ENCODE peak calls at places on chromosomes 7 and 10, in ten cellular contexts. F is cardiac muscle cell, V is H9, P is fibroblast of lung, M is transverse colon, K is body of pancreas, C is mammary epithelial cell, N is tibial artery, S is SK-N-SH, I is OCI-LY7. Q is an unnamed sample.

GRCh38 chr10:78433722-78434535 is 400.3 kb downstream of the RPS24 start:
- DNase-seq in F (no peak), V (no peak), P (no peak), M (no peak), K (peak; percentile 66), C (no peak), N (no peak), S (peak; percentile 82), I (peak; percentile 33), Q (no peak)

GRCh38 chr7:56092789-56093531 is at the start of gene PHKG1:
- DNase-seq in F (peak; percentile 22), V (peak; percentile 48), P (peak; percentile 91), M (peak; percentile 67), K (peak; percentile 88), C (peak; percentile 42), N (peak; percentile 71), S (peak; percentile 74), I (no peak), Q (peak; percentile 82)

GRCh38 chr7:19587291-19587690 is 121.5 kb downstream of the POLR1F start:
- DNase-seq in F (peak; percentile 4), V (peak; percentile 36), P (no peak), M (no peak), K (no peak), C (no peak), N (no peak), S (no peak), I (no peak), Q (peak; percentile 32)

GRCh38 chr10:88070080-88070880 is 206.9 kb downstream of the PTEN start:
- DNase-seq in F (no peak), V (no peak), P (no peak), M (no peak), K (no peak), C (no peak), N (no peak), S (no peak), I (peak; percentile 71), Q (peak; percentile 16)

GRCh38 chr7:80370587-80370986 is 141.3 kb downstream of the GNAT3 start:
- DNase-seq in F (no peak), V (no peak), P (no peak), M (no peak), K (no peak), C (no peak), N (no peak), S (no peak), I (no peak), Q (no peak)

GRCh38 chr10:1610986-1611770 is 126.1 kb downstream of the ADARB2 start:
- DNase-seq in F (no peak), V (peak; percentile 4), P (no peak), M (no peak), K (no peak), C (no peak), N (no peak), S (no peak), I (no peak), Q (no peak)

GRCh38 chr7:144513332-144513731 is 109.8 kb upstream of the NOBOX start:
- DNase-seq in F (peak; percentile 34), V (no peak), P (peak; percentile 3), M (no peak), K (no peak), C (no peak), N (no peak), S (no peak), I (no peak), Q (peak; percentile 15)

GRCh38 chr7:47088329-47089067 is 493.4 kb downstream of the TNS3 start:
- DNase-seq in F (peak; percentile 86), V (peak; percentile 69), P (peak; percentile 71), M (peak; percentile 27), K (peak; percentile 63), C (peak; percentile 31), N (peak; percentile 58), S (peak; percentile 77), I (peak; percentile 45), Q (peak; percentile 89)

GRCh38 chr7:83941300-83941699 is 253.3 kb downstream of the SEMA3A start:
- DNase-seq in F (no peak), V (no peak), P (no peak), M (no peak), K (no peak), C (no peak), N (no peak), S (no peak), I (no peak), Q (no peak)

GRCh38 chr7:1593091-1593866 is 23.4 kb upstream of the PSMG3 start:
- DNase-seq in F (no peak), V (peak; percentile 52), P (no peak), M (no peak), K (no peak), C (no peak), N (no peak), S (peak; percentile 78), I (peak; percentile 25), Q (no peak)

GRCh38 chr7:135282621-135283295 is 49.1 kb downstream of the STRA8 start:
- DNase-seq in F (no peak), V (no peak), P (no peak), M (no peak), K (no peak), C (peak; percentile 49), N (no peak), S (no peak), I (no peak), Q (no peak)

GRCh38 chr10:93272884-93273675 is 199.4 kb downstream of the CYP26A1 start:
- DNase-seq in F (no peak), V (peak; percentile 89), P (no peak), M (no peak), K (no peak), C (no peak), N (no peak), S (no peak), I (no peak), Q (no peak)

GRCh38 chr7:80816806-80817205 is 102.0 kb downstream of the SEMA3C start:
- DNase-seq in F (no peak), V (no peak), P (no peak), M (no peak), K (no peak), C (no peak), N (no peak), S (peak; percentile 45), I (no peak), Q (no peak)

GRCh38 chr10:131908151-131908550 is 7.3 kb downstream of the PPP2R2D start:
- DNase-seq in F (no peak), V (no peak), P (no peak), M (no peak), K (no peak), C (no peak), N (no peak), S (no peak), I (no peak), Q (no peak)

GRCh38 chr10:23405540-23405939 is 33.3 kb upstream of the OTUD1 start:
- DNase-seq in F (no peak), V (no peak), P (peak; percentile 80), M (no peak), K (no peak), C (no peak), N (no peak), S (no peak), I (no peak), Q (peak; percentile 64)

GRCh38 chr7:151251926-151252835 is 3.7 kb upstream of the SMARCD3 start:
- DNase-seq in F (peak; percentile 88), V (peak; percentile 64), P (peak; percentile 82), M (peak; percentile 54), K (peak; percentile 78), C (peak; percentile 29), N (peak; percentile 69), S (peak; percentile 100), I (no peak), Q (peak; percentile 84)

GRCh38 chr7:70710011-70710480 is 421.9 kb upstream of the GALNT17 start:
- DNase-seq in F (no peak), V (no peak), P (peak; percentile 72), M (no peak), K (no peak), C (peak; percentile 86), N (no peak), S (no peak), I (no peak), Q (peak; percentile 78)
- H3K4me1 ChIP-seq in F (peaks cover 42% of the 10 kb centered on the region), V (peaks cover 16% of the 10 kb centered on the region), P (peaks cover 7% of the 10 kb centered on the region), M (peaks cover 7% of the 10 kb centered on the region), K (peaks cover 32% of the 10 kb centered on the region), C (peaks cover 19% of the 10 kb centered on the region), N (no peaks in the 10 kb centered on the region), S (peaks cover 35% of the 10 kb centered on the region), I (no peaks in the 10 kb centered on the region), Q (peaks cover 22% of the 10 kb centered on the region)

DNA sequence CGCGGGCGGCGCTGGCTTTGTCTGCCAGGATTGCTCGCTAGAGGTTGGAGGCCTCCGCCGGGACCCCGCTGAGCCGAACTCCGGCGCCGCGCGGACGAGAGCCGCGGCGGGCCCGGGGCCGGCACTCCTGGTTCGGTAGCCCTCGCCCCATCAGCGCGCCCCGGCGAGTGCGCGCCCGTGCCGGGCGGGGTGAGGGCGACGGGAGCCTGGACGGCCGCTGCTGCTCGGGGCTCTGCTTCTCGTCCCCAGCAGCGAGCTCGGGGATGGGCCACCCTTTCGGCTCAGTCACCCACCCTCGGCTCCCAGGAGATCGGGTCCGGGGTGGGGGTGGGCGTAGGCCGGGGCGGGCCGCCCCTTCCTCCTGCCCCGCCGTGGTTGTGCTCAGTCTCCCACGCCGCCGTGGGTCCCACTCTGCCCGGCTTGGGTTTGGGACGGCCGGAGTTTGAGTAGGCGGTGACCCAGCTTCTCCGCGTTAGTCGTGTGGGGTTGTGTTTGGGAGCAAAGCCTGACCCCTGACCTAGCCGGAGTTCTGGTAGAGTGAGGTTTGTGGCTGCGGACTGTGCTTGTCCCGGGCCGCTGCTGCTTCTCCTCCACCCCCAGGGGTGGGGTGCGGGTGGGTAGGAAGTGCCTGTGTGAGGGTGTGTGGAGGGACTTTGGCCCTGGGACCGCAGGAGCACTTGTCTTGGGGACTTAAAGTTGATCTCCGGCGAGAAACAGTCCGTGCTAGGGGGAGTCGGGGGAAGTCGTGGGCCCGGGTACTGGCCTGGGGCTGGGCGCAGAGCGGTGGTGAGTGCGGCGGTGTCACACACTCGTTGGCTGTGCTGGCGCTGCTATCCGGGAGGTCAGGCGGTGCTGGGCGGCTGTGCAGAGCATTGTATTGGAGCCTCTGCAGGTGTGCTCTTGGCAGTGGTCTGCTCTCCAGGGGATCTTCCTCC is 683 bp downstream of the TSPAN14 start:
- DNase-seq in F (peak; percentile 69), V (peak; percentile 41), P (peak; percentile 35), M (peak; percentile 86), K (peak; percentile 75), C (peak; percentile 39), N (peak; percentile 50), S (peak; percentile 79), I (peak; percentile 52), Q (peak; percentile 43)
- H3K4me1 ChIP-seq in F (peaks cover 23% of the 10 kb centered on the region), V (peaks cover 13% of the 10 kb centered on the region), P (peaks cover 13% of the 10 kb centered on the region), M (peaks cover 48% of the 10 kb centered on the region), K (peaks cover 55% of the 10 kb centered on the region), C (peaks cover 52% of the 10 kb centered on the region), N (peaks cover 37% of the 10 kb centered on the region), S (peaks cover 46% of the 10 kb centered on the region), I (peaks cover 51% of the 10 kb centered on the region), Q (peaks cover 35% of the 10 kb centered on the region)

DNA sequence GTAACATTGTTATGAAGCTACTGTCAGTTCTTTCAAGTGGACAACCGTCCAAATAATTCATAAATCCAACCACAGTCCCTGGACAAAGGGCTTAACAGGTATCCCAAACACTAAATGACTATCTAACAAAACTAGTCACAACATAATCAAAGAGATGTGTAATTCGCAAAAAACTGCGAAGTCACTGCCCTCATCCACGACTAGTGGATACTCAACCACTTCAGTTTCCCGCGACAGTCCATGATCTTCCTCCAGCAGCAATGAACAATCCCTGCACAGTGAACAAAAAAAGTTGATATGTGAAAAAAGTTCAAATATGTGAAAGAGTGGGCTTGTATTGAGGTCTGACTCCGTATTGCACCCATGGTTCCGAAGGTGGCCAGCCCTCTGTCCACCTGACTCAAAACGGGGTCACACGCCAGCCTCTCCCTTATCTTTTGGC is 284 bp downstream of the DCLRE1A start:
- DNase-seq in F (no peak), V (no peak), P (peak; percentile 12), M (no peak), K (no peak), C (no peak), N (no peak), S (no peak), I (no peak), Q (no peak)
- H3K4me1 ChIP-seq in F (peaks cover 27% of the 10 kb centered on the region), V (no peaks in the 10 kb centered on the region), P (peaks cover 2% of the 10 kb centered on the region), M (peaks cover 25% of the 10 kb centered on the region), K (peaks cover 56% of the 10 kb centered on the region), C (peaks cover 16% of the 10 kb centered on the region), N (peaks cover 23% of the 10 kb centered on the region), S (peaks cover 22% of the 10 kb centered on the region), I (peaks cover 66% of the 10 kb centered on the region), Q (peaks cover 6% of the 10 kb centered on the region)

GRCh38 chr10:43868952-43869351 is 220.3 kb upstream of the ZNF32 start:
- DNase-seq in F (no peak), V (no peak), P (no peak), M (no peak), K (no peak), C (no peak), N (no peak), S (no peak), I (no peak), Q (no peak)
- H3K4me1 ChIP-seq in F (no peaks in the 10 kb centered on the region), V (no peaks in the 10 kb centered on the region), P (peaks cover 20% of the 10 kb centered on the region), M (no peaks in the 10 kb centered on the region), K (peaks cover 9% of the 10 kb centered on the region), C (no peaks in the 10 kb centered on the region), N (peaks cover 37% of the 10 kb centered on the region), S (peaks cover 31% of the 10 kb centered on the region), I (no peaks in the 10 kb centered on the region), Q (no peaks in the 10 kb centered on the region)

Q was measured in SJCRH30.